ENCODE peak calls at places on chromosomes 11 and 22, in ten cellular contexts. One of them, this sample, is unnamed.

GRCh38 chr11:77093987-77094840 is 8.4 kb upstream of the OMP start:
- DNase-seq in MM.1S: no peak
- DNase-seq in hepatocyte: no peak
- DNase-seq in ovary: no peak
- DNase-seq in AG04450: no peak
- DNase-seq in tibial artery: no peak
- DNase-seq in CD4-positive, alpha-beta T cell: no peak
- DNase-seq in left ventricle myocardium inferior: no peak
- DNase-seq in upper lobe of right lung: peak; percentile 41
- DNase-seq in HCT116: no peak
- DNase-seq in this sample: no peak

GRCh38 chr11:3958301-3958700 is 102.8 kb downstream of the STIM1 start:
- DNase-seq in MM.1S: no peak
- DNase-seq in hepatocyte: no peak
- DNase-seq in ovary: no peak
- DNase-seq in AG04450: no peak
- DNase-seq in tibial artery: no peak
- DNase-seq in CD4-positive, alpha-beta T cell: no peak
- DNase-seq in left ventricle myocardium inferior: no peak
- DNase-seq in upper lobe of right lung: no peak
- DNase-seq in HCT116: no peak
- DNase-seq in this sample: no peak

GRCh38 chr11:32884770-32885384 is 7.7 kb upstream of the QSER1 start:
- DNase-seq in MM.1S: peak; percentile 28
- DNase-seq in hepatocyte: peak; percentile 42
- DNase-seq in ovary: no peak
- DNase-seq in AG04450: no peak
- DNase-seq in tibial artery: no peak
- DNase-seq in CD4-positive, alpha-beta T cell: no peak
- DNase-seq in left ventricle myocardium inferior: no peak
- DNase-seq in upper lobe of right lung: no peak
- DNase-seq in HCT116: no peak
- DNase-seq in this sample: no peak

GRCh38 chr22:44538518-44539315 is 40.7 kb upstream of the RTL6 start:
- DNase-seq in MM.1S: no peak
- DNase-seq in hepatocyte: no peak
- DNase-seq in ovary: no peak
- DNase-seq in AG04450: no peak
- DNase-seq in tibial artery: no peak
- DNase-seq in CD4-positive, alpha-beta T cell: no peak
- DNase-seq in left ventricle myocardium inferior: no peak
- DNase-seq in upper lobe of right lung: peak; percentile 46
- DNase-seq in HCT116: no peak
- DNase-seq in this sample: no peak

GRCh38 chr11:100778386-100778785 is 91.3 kb downstream of the ARHGAP42 start:
- DNase-seq in MM.1S: no peak
- DNase-seq in hepatocyte: no peak
- DNase-seq in ovary: no peak
- DNase-seq in AG04450: no peak
- DNase-seq in tibial artery: no peak
- DNase-seq in CD4-positive, alpha-beta T cell: no peak
- DNase-seq in left ventricle myocardium inferior: no peak
- DNase-seq in upper lobe of right lung: no peak
- DNase-seq in HCT116: no peak
- DNase-seq in this sample: no peak

GRCh38 chr11:121538054-121538453 is 85.3 kb upstream of the SORL1-AS1 start:
- DNase-seq in MM.1S: peak; percentile 40
- DNase-seq in hepatocyte: no peak
- DNase-seq in ovary: no peak
- DNase-seq in AG04450: no peak
- DNase-seq in tibial artery: no peak
- DNase-seq in CD4-positive, alpha-beta T cell: no peak
- DNase-seq in left ventricle myocardium inferior: no peak
- DNase-seq in upper lobe of right lung: no peak
- DNase-seq in HCT116: no peak
- DNase-seq in this sample: no peak

GRCh38 chr22:37564111-37564711 is 3.9 kb downstream of the CDC42EP1 start:
- DNase-seq in MM.1S: no peak
- DNase-seq in hepatocyte: no peak
- DNase-seq in ovary: no peak
- DNase-seq in AG04450: no peak
- DNase-seq in tibial artery: no peak
- DNase-seq in CD4-positive, alpha-beta T cell: no peak
- DNase-seq in left ventricle myocardium inferior: no peak
- DNase-seq in upper lobe of right lung: no peak
- DNase-seq in HCT116: no peak
- DNase-seq in this sample: no peak

GRCh38 chr11:94218372-94218771 is 86.0 kb upstream of the IZUMO1R start:
- DNase-seq in MM.1S: no peak
- DNase-seq in hepatocyte: no peak
- DNase-seq in ovary: no peak
- DNase-seq in AG04450: no peak
- DNase-seq in tibial artery: no peak
- DNase-seq in CD4-positive, alpha-beta T cell: no peak
- DNase-seq in left ventricle myocardium inferior: no peak
- DNase-seq in upper lobe of right lung: no peak
- DNase-seq in HCT116: no peak
- DNase-seq in this sample: no peak

GRCh38 chr11:46391578-46392420 is at the start of gene CHRM4:
- DNase-seq in MM.1S: no peak
- DNase-seq in hepatocyte: peak; percentile 76
- DNase-seq in ovary: no peak
- DNase-seq in AG04450: no peak
- DNase-seq in tibial artery: no peak
- DNase-seq in CD4-positive, alpha-beta T cell: no peak
- DNase-seq in left ventricle myocardium inferior: no peak
- DNase-seq in upper lobe of right lung: no peak
- DNase-seq in HCT116: no peak
- DNase-seq in this sample: peak; percentile 51

GRCh38 chr11:35145249-35145648 is 6.3 kb downstream of the CD44 start:
- DNase-seq in MM.1S: peak; percentile 81
- DNase-seq in hepatocyte: no peak
- DNase-seq in ovary: no peak
- DNase-seq in AG04450: no peak
- DNase-seq in tibial artery: no peak
- DNase-seq in CD4-positive, alpha-beta T cell: no peak
- DNase-seq in left ventricle myocardium inferior: no peak
- DNase-seq in upper lobe of right lung: no peak
- DNase-seq in HCT116: no peak
- DNase-seq in this sample: no peak

GRCh38 chr11:117070016-117070415 is 28.2 kb downstream of the SIK3 start:
- DNase-seq in MM.1S: no peak
- DNase-seq in hepatocyte: no peak
- DNase-seq in ovary: no peak
- DNase-seq in AG04450: no peak
- DNase-seq in tibial artery: no peak
- DNase-seq in CD4-positive, alpha-beta T cell: no peak
- DNase-seq in left ventricle myocardium inferior: no peak
- DNase-seq in upper lobe of right lung: no peak
- DNase-seq in HCT116: no peak
- DNase-seq in this sample: no peak

GRCh38 chr11:13152736-13153541 is 124.7 kb upstream of the BMAL1 start:
- DNase-seq in MM.1S: no peak
- DNase-seq in hepatocyte: no peak
- DNase-seq in ovary: no peak
- DNase-seq in AG04450: no peak
- DNase-seq in tibial artery: no peak
- DNase-seq in CD4-positive, alpha-beta T cell: no peak
- DNase-seq in left ventricle myocardium inferior: no peak
- DNase-seq in upper lobe of right lung: no peak
- DNase-seq in HCT116: no peak
- DNase-seq in this sample: no peak

GRCh38 chr11:45182902-45183301 is 36.5 kb downstream of the PRDM11 start:
- DNase-seq in MM.1S: no peak
- DNase-seq in hepatocyte: no peak
- DNase-seq in ovary: no peak
- DNase-seq in AG04450: no peak
- DNase-seq in tibial artery: no peak
- DNase-seq in CD4-positive, alpha-beta T cell: no peak
- DNase-seq in left ventricle myocardium inferior: no peak
- DNase-seq in upper lobe of right lung: no peak
- DNase-seq in HCT116: peak; percentile 19
- DNase-seq in this sample: no peak

GRCh38 chr11:131146817-131147490 is 223.5 kb upstream of the NTM start:
- DNase-seq in MM.1S: no peak
- DNase-seq in hepatocyte: no peak
- DNase-seq in ovary: no peak
- DNase-seq in AG04450: no peak
- DNase-seq in tibial artery: no peak
- DNase-seq in CD4-positive, alpha-beta T cell: no peak
- DNase-seq in left ventricle myocardium inferior: no peak
- DNase-seq in upper lobe of right lung: no peak
- DNase-seq in HCT116: no peak
- DNase-seq in this sample: no peak

GRCh38 chr11:843818-844692 is 1.4 kb downstream of the TSPAN4 start:
- DNase-seq in MM.1S: no peak
- DNase-seq in hepatocyte: peak; percentile 81
- DNase-seq in ovary: peak; percentile 93
- DNase-seq in AG04450: peak; percentile 79
- DNase-seq in tibial artery: peak; percentile 98
- DNase-seq in CD4-positive, alpha-beta T cell: no peak
- DNase-seq in left ventricle myocardium inferior: peak; percentile 92
- DNase-seq in upper lobe of right lung: peak; percentile 97
- DNase-seq in HCT116: no peak
- DNase-seq in this sample: peak; percentile 86
- TF ChIP-seq CTCF in MM.1S: no peak
- TF ChIP-seq CTCF in hepatocyte: no peak
- TF ChIP-seq CTCF in ovary: no peak
- TF ChIP-seq CTCF in AG04450: no peak
- TF ChIP-seq CTCF in tibial artery: no peak
- TF ChIP-seq CTCF in CD4-positive, alpha-beta T cell: no peak
- TF ChIP-seq CTCF in left ventricle myocardium inferior: no peak
- TF ChIP-seq CTCF in upper lobe of right lung: no peak
- TF ChIP-seq CTCF in HCT116: no peak
- TF ChIP-seq CTCF in this sample: no peak

GRCh38 chr22:49943405-49943765 is 17.2 kb upstream of the PIM3 start:
- DNase-seq in MM.1S: no peak
- DNase-seq in hepatocyte: no peak
- DNase-seq in ovary: no peak
- DNase-seq in AG04450: no peak
- DNase-seq in tibial artery: no peak
- DNase-seq in CD4-positive, alpha-beta T cell: no peak
- DNase-seq in left ventricle myocardium inferior: no peak
- DNase-seq in upper lobe of right lung: no peak
- DNase-seq in HCT116: no peak
- DNase-seq in this sample: no peak
- H3K27ac ChIP-seq in MM.1S: no peak overlapping the region
- H3K27ac ChIP-seq in hepatocyte: peak overlapping the region; percentile 72
- H3K27ac ChIP-seq in ovary: no peak overlapping the region
- H3K27ac ChIP-seq in AG04450: no peak overlapping the region
- H3K27ac ChIP-seq in tibial artery: no peak overlapping the region
- H3K27ac ChIP-seq in CD4-positive, alpha-beta T cell: no peak overlapping the region
- H3K27ac ChIP-seq in left ventricle myocardium inferior: no peak overlapping the region
- H3K27ac ChIP-seq in upper lobe of right lung: no peak overlapping the region
- H3K27ac ChIP-seq in HCT116: no peak overlapping the region
- H3K27ac ChIP-seq in this sample: peak overlapping the region; percentile 69

GRCh38 chr22:29216873-29217666 is 11.4 kb downstream of the EMID1 start:
- DNase-seq in MM.1S: no peak
- DNase-seq in hepatocyte: peak; percentile 46
- DNase-seq in ovary: peak; percentile 42
- DNase-seq in AG04450: peak; percentile 38
- DNase-seq in tibial artery: peak; percentile 33
- DNase-seq in CD4-positive, alpha-beta T cell: no peak
- DNase-seq in left ventricle myocardium inferior: no peak
- DNase-seq in upper lobe of right lung: no peak
- DNase-seq in HCT116: no peak
- DNase-seq in this sample: no peak

GRCh38 chr22:29216011-29216872 is 10.5 kb downstream of the EMID1 start:
- DNase-seq in MM.1S: no peak
- DNase-seq in hepatocyte: no peak
- DNase-seq in ovary: no peak
- DNase-seq in AG04450: no peak
- DNase-seq in tibial artery: peak; percentile 5
- DNase-seq in CD4-positive, alpha-beta T cell: no peak
- DNase-seq in left ventricle myocardium inferior: no peak
- DNase-seq in upper lobe of right lung: no peak
- DNase-seq in HCT116: no peak
- DNase-seq in this sample: no peak

GRCh38 chr22:29217827-29218757 is 12.4 kb downstream of the EMID1 start:
- DNase-seq in MM.1S: no peak
- DNase-seq in hepatocyte: no peak
- DNase-seq in ovary: no peak
- DNase-seq in AG04450: no peak
- DNase-seq in tibial artery: no peak
- DNase-seq in CD4-positive, alpha-beta T cell: no peak
- DNase-seq in left ventricle myocardium inferior: no peak
- DNase-seq in upper lobe of right lung: no peak
- DNase-seq in HCT116: no peak
- DNase-seq in this sample: no peak

GRCh38 chr22:29218758-29219408 is 13.2 kb downstream of the EMID1 start:
- DNase-seq in MM.1S: no peak
- DNase-seq in hepatocyte: no peak
- DNase-seq in ovary: no peak
- DNase-seq in AG04450: no peak
- DNase-seq in tibial artery: no peak
- DNase-seq in CD4-positive, alpha-beta T cell: no peak
- DNase-seq in left ventricle myocardium inferior: no peak
- DNase-seq in upper lobe of right lung: no peak
- DNase-seq in HCT116: no peak
- DNase-seq in this sample: no peak

GRCh38 chr22:29219881-29220670 is 14.4 kb downstream of the EMID1 start:
- DNase-seq in MM.1S: no peak
- DNase-seq in hepatocyte: peak; percentile 5
- DNase-seq in ovary: no peak
- DNase-seq in AG04450: no peak
- DNase-seq in tibial artery: no peak
- DNase-seq in CD4-positive, alpha-beta T cell: no peak
- DNase-seq in left ventricle myocardium inferior: no peak
- DNase-seq in upper lobe of right lung: no peak
- DNase-seq in HCT116: no peak
- DNase-seq in this sample: no peak
- TF ChIP-seq CTCF in MM.1S: no peak
- TF ChIP-seq CTCF in hepatocyte: no peak
- TF ChIP-seq CTCF in ovary: no peak
- TF ChIP-seq CTCF in AG04450: no peak
- TF ChIP-seq CTCF in tibial artery: no peak
- TF ChIP-seq CTCF in CD4-positive, alpha-beta T cell: no peak
- TF ChIP-seq CTCF in left ventricle myocardium inferior: no peak
- TF ChIP-seq CTCF in upper lobe of right lung: no peak
- TF ChIP-seq CTCF in HCT116: no peak
- TF ChIP-seq CTCF in this sample: no peak

DNA sequence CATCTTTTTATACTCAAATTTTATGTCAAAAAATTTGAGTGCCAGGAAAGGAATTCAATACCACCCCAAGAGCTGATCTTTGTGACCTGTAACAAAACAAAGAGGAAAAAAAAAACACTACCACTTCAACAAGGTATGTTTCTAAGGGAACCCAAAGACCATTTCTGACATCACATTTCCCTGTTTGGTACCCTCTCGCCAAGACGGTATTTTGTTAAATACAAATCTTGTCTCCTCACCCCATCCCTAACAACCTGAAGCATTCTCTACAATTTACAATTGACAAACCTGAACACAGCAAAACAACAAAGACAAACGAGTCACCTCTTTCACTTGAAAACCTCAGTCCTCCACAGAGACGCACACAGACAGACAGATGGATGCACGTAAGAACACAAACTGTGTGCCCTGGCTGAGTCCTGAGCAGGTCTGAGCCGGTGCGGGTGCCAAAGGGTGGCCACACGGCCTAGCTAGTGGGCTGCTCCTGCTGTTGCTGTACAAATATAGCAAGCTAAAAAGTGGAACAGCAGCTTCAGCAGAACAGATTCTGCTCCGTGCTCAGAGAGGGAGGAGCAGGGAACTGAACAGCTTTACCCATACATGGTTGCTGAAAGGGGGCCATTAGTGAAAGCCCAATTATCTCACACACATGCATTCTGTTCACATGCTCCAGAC is 28.6 kb downstream of the CELF1 start:
- DNase-seq in MM.1S: peak; percentile 17
- DNase-seq in hepatocyte: peak; percentile 23
- DNase-seq in ovary: no peak
- DNase-seq in AG04450: no peak
- DNase-seq in tibial artery: no peak
- DNase-seq in CD4-positive, alpha-beta T cell: no peak
- DNase-seq in left ventricle myocardium inferior: peak; percentile 37
- DNase-seq in upper lobe of right lung: no peak
- DNase-seq in HCT116: no peak
- DNase-seq in this sample: peak; percentile 21
- H3K27ac ChIP-seq in MM.1S: peak overlapping the region; percentile 57
- H3K27ac ChIP-seq in hepatocyte: peak overlapping the region; percentile 87
- H3K27ac ChIP-seq in ovary: no peak overlapping the region
- H3K27ac ChIP-seq in AG04450: peak overlapping the region; percentile 77
- H3K27ac ChIP-seq in tibial artery: peak overlapping the region; percentile 76
- H3K27ac ChIP-seq in CD4-positive, alpha-beta T cell: peak overlapping the region; percentile 61
- H3K27ac ChIP-seq in left ventricle myocardium inferior: peak overlapping the region; percentile 80
- H3K27ac ChIP-seq in upper lobe of right lung: peak overlapping the region; percentile 70
- H3K27ac ChIP-seq in HCT116: peak overlapping the region; percentile 36
- H3K27ac ChIP-seq in this sample: peak overlapping the region; percentile 88